ENCODE peak calls at places on chromosomes 2 and 18, in ten cellular contexts. A is GM12865, W is neural progenitor cell, M is transverse colon, Q is epithelial cell of esophagus, J is right lobe of liver, G is glutamatergic neuron, F is AG04449, H is astrocyte of the spinal cord, O is tibial artery. V is an unnamed sample.

GRCh38 chr2:222305510-222306392 is 7.0 kb upstream of the PAX3 start:
- DNase-seq in H (peak), J (peak), M (no peak), W (peak), O (no peak), F (no peak), Q (peak), A (peak), G (peak), V (peak)

GRCh38 chr18:76416935-76417334 is 78.1 kb downstream of the ZNF516 start:
- DNase-seq in A (no peak), H (peak), W (no peak), Q (no peak), O (no peak), G (no peak), J (no peak), M (peak), F (no peak), V (no peak)

GRCh38 chr2:241545113-241545512 is 13.4 kb upstream of the BOK start:
- DNase-seq in O (no peak), A (no peak), G (no peak), W (no peak), J (no peak), H (peak), F (peak), Q (no peak), M (no peak), V (no peak)

GRCh38 chr2:43214253-43214652 is 12.2 kb downstream of the ZFP36L2 start:
- DNase-seq in G (no peak), O (no peak), W (peak), J (no peak), H (no peak), F (no peak), A (no peak), Q (no peak), M (no peak), V (no peak)

GRCh38 chr2:88179228-88179679 is 9.1 kb downstream of the THNSL2 start:
- DNase-seq in J (peak), Q (no peak), A (no peak), W (no peak), G (no peak), M (no peak), O (no peak), H (no peak), F (no peak), V (peak)

GRCh38 chr18:46536215-46536874 is 120.7 kb downstream of the LOXHD1 start:
- DNase-seq in W (no peak), J (no peak), Q (peak), G (no peak), M (no peak), A (no peak), H (no peak), F (no peak), O (no peak), V (no peak)

GRCh38 chr2:149613712-149614111 is 26.1 kb upstream of the MMADHC start:
- DNase-seq in J (no peak), W (no peak), A (no peak), M (no peak), H (peak), O (no peak), Q (no peak), F (peak), G (no peak), V (no peak)

GRCh38 chr2:238696786-238697185 is 151.1 kb upstream of the TWIST2 start:
- DNase-seq in Q (no peak), F (no peak), H (no peak), M (no peak), A (no peak), W (no peak), O (no peak), J (no peak), G (no peak), V (no peak)

GRCh38 chr2:27587025-27587424 is 4.2 kb downstream of the ZNF512 start:
- DNase-seq in W (no peak), Q (no peak), J (no peak), M (no peak), A (peak), O (no peak), F (no peak), G (no peak), H (no peak), V (no peak)

GRCh38 chr2:14902953-14903352 is 270.4 kb downstream of the LRATD1 start:
- DNase-seq in J (no peak), Q (no peak), A (no peak), W (no peak), O (no peak), H (no peak), F (no peak), M (no peak), G (no peak), V (no peak)

GRCh38 chr2:14907014-14907612 is 274.6 kb downstream of the LRATD1 start:
- DNase-seq in J (no peak), G (no peak), A (peak), F (no peak), M (no peak), Q (peak), H (no peak), W (peak), O (no peak), V (no peak)

GRCh38 chr2:14901740-14902139 is 269.2 kb downstream of the LRATD1 start:
- DNase-seq in Q (no peak), J (no peak), W (no peak), M (no peak), G (no peak), H (no peak), F (no peak), O (no peak), A (no peak), V (no peak)

GRCh38 chr2:14905571-14905970 is 273.1 kb downstream of the LRATD1 start:
- DNase-seq in H (no peak), J (no peak), M (no peak), A (no peak), G (no peak), O (no peak), W (peak), Q (no peak), F (no peak), V (no peak)

DNA sequence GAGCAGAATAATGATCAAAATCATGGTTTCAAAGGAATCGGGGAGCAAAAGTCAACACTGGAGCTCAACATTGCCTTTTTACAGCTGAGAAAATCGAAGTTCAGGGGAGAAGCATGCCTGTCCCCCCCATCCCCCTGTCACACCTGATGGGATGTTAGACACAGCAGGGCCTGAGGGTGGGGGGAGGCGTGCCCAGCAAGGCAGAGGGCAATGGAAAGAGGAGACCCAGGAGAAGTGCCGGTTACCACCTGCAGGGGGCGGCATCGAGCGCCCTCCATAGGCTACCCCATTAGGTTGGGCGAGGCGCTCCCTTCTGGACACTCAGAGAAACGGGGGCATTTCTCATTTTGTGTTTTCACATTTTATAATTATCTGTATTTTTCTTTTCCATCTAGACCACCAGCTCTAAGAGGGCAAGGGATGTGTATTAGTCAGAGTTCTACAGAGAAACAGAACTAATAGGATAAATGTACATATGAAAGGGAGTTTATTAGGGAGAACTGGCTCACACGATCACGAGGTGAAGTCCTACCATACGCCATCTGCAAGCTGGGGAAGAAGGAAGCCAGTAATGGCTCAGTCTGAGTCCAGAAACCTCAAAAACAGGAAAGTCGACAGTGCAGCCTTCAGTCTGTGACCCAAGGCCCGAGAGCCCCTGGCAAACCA is 271.3 kb downstream of the LRATD1 start:
- DNase-seq in M (peak), A (peak), F (no peak), H (no peak), J (peak), Q (peak), W (peak), G (peak), O (no peak), V (peak)
- TF ChIP-seq CTCF in M (peak), A (peak), F (no peak), H (peak), J (peak), Q (peak), W (peak), G (peak), O (no peak), V (peak)

GRCh38 chr2:168244318-168244717 is 3.1 kb downstream of the STK39 start:
- DNase-seq in W (no peak), G (peak), A (peak), Q (peak), F (no peak), J (no peak), H (no peak), M (peak), O (no peak), V (peak)

GRCh38 chr2:168245074-168245825 is 2.1 kb downstream of the STK39 start:
- DNase-seq in O (no peak), M (no peak), G (no peak), Q (peak), J (no peak), W (no peak), F (no peak), A (no peak), H (no peak), V (no peak)

GRCh38 chr2:168246483-168247340 is 683 bp downstream of the STK39 start:
- DNase-seq in Q (peak), H (peak), W (peak), J (peak), O (peak), F (no peak), G (peak), A (peak), M (peak), V (peak)

GRCh38 chr2:168246072-168246482 is 1.3 kb downstream of the STK39 start:
- DNase-seq in Q (no peak), M (no peak), F (no peak), H (no peak), J (no peak), O (no peak), G (no peak), W (no peak), A (no peak), V (no peak)

GRCh38 chr2:168247341-168248305 is at the start of gene STK39:
- DNase-seq in F (no peak), G (peak), Q (peak), M (peak), J (peak), A (peak), W (peak), H (peak), O (peak), V (peak)
- TF ChIP-seq CTCF in F (no peak), G (no peak), Q (no peak), M (no peak), J (no peak), A (no peak), W (peak), H (no peak), O (no peak), V (no peak)

GRCh38 chr2:127050803-127051115 is 56.2 kb downstream of the BIN1 start:
- DNase-seq in G (no peak), A (no peak), W (no peak), M (peak), Q (no peak), J (no peak), F (no peak), O (peak), H (no peak), V (no peak)

GRCh38 chr2:127051780-127052067 is 55.2 kb downstream of the BIN1 start:
- DNase-seq in H (no peak), W (no peak), A (no peak), Q (no peak), J (no peak), O (no peak), G (no peak), M (no peak), F (no peak), V (no peak)

GRCh38 chr2:127052068-127052770 is 54.7 kb downstream of the BIN1 start:
- DNase-seq in H (no peak), F (no peak), M (peak), Q (no peak), W (no peak), A (no peak), J (peak), O (no peak), G (peak), V (no peak)

GRCh38 chr2:127049927-127050802 is 56.8 kb downstream of the BIN1 start:
- DNase-seq in O (peak), F (no peak), W (peak), G (peak), A (peak), J (peak), M (peak), H (peak), Q (peak), V (peak)

DNA sequence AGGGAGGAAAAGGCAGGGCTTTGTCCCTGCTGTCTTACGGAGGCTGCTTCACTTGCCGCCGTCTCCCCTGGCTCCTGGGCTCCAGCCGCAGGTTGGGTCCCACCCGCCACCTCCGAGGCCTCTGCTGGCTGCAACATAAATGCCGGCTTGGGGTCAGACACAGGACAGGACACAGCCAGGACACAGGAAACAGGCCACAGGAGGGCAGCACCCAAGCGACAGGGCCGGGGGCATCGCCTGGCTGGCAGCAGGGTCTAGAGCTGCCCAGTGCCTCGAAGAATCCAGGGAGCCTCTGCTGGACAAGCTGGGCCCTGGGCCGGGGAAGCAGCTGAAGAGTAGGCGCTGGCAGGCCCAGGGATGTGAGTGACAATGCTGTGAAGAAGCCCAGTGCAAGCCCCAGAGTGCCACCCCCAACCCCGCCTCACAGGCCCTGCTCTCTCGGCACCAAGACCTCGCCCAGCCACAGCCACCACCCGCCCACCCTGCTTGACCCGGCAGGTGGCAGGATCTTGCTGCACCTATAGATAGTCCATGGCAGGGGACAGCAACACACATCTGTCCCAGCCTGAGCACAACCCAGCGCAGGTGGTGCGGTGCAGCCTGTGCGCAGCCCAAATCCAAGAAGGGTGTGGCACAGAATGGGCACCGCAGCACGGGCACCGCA is 55.7 kb downstream of the BIN1 start:
- DNase-seq in O (no peak), H (no peak), F (no peak), W (no peak), M (peak), J (peak), Q (no peak), G (peak), A (no peak), V (no peak)
- TF ChIP-seq CTCF in O (no peak), H (peak), F (no peak), W (no peak), M (no peak), J (no peak), Q (no peak), G (no peak), A (no peak), V (no peak)

GRCh38 chr18:57538614-57539013 is 47.9 kb downstream of the FECH start:
- DNase-seq in Q (no peak), H (no peak), G (no peak), O (no peak), M (no peak), A (no peak), J (no peak), F (no peak), W (no peak), V (no peak)

GRCh38 chr18:57542801-57543427 is 43.6 kb downstream of the FECH start:
- DNase-seq in M (no peak), J (no peak), G (peak), W (no peak), F (peak), A (no peak), H (peak), O (no peak), Q (peak), V (peak)

GRCh38 chr18:57542126-57542525 is 44.4 kb downstream of the FECH start:
- DNase-seq in W (no peak), J (no peak), M (no peak), A (no peak), O (no peak), Q (peak), H (peak), G (no peak), F (peak), V (no peak)

GRCh38 chr18:57543560-57543959 is 42.9 kb downstream of the FECH start:
- DNase-seq in W (no peak), Q (no peak), F (no peak), G (peak), A (no peak), M (no peak), J (no peak), H (no peak), O (no peak), V (no peak)

DNA sequence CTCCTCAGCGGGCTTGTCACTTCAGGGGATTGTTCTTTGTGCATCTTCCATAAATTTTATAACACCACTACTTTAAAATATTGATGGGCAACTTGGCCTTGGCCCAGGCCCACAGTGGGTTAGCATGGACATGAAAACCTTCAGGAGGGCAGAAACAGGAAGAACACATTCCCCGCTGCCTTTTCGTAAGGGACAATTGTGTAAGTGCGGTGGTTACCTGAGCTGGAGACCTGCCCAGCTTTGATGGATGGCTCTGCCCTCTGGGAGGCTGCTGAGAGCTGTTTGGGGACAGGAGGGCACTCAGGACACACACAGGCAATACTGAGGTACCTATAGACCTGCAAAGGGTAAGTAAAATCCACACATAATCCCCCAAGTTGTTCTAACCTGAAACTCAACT is 46.8 kb downstream of the FECH start:
- DNase-seq in G (no peak), J (peak), Q (no peak), O (no peak), W (no peak), A (no peak), M (no peak), F (no peak), H (no peak), V (no peak)
- TF ChIP-seq CTCF in G (no peak), J (no peak), Q (no peak), O (no peak), W (no peak), A (no peak), M (no peak), F (no peak), H (no peak), V (no peak)

GRCh38 chr2:158723921-158724802 is 71.0 kb upstream of the DAPL1 start:
- DNase-seq in W (peak), H (no peak), Q (peak), O (no peak), J (no peak), M (no peak), A (no peak), F (no peak), G (no peak), V (no peak)
- TF ChIP-seq CTCF in W (peak), H (peak), Q (peak), O (no peak), J (no peak), M (no peak), A (peak), F (no peak), G (peak), V (peak)

DNA sequence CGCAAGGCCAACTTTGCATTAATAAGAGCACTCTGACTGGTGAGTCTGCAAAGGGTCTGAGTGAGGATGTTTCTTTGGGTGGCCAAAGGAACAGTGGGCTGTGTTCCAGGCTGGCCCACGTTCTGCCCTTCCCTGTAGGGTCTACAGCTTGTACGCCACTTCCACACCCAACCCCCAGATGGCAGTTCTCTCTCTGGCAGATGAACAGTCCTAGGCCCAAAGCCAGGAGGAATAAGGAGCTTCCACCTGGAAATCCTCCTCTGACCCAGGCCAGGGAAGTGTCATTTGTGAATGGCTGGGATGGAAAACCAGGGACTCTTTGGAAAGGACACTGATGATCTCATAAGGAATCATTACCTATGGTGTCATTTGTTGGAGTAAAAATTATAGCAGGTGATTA is 6.6 kb downstream of the OTOF start:
- DNase-seq in Q (no peak), M (no peak), J (no peak), H (no peak), F (no peak), G (no peak), O (no peak), A (no peak), W (peak), V (no peak)
- TF ChIP-seq CTCF in Q (no peak), M (no peak), J (no peak), H (peak), F (no peak), G (no peak), O (no peak), A (no peak), W (peak), V (no peak)

V was measured in nephron progenitor cell.